ENCODE peak calls at places on chromosome 10, in five cellular contexts. P, V, L, D and U are unnamed samples. For H3K9me3, the result is how much of the 10 kb centered on the place peaks cover.

GRCh38 chr10:102595914-102596313 is 48.4 kb upstream of the TRIM8 start:
- DNase-seq in L (no peak), D (no peak), V (no peak), P (no peak), U (no peak)

GRCh38 chr10:125774581-125775191 is 935 bp downstream of the MMP21 start:
- DNase-seq in L (no peak), V (no peak), D (no peak), P (no peak), U (no peak)

GRCh38 chr10:130424418-130424817 is 288.2 kb downstream of the GLRX3 start:
- DNase-seq in D (no peak), L (no peak), V (no peak), P (no peak), U (no peak)

GRCh38 chr10:63720072-63720537 is 198.9 kb downstream of the REEP3 start:
- DNase-seq in V (peak), D (peak), L (peak), P (peak), U (peak)

GRCh38 chr10:111986079-111986478 is 197.5 kb downstream of the GPAM start:
- DNase-seq in D (no peak), V (no peak), P (no peak), L (no peak), U (no peak)

GRCh38 chr10:13120786-13121499 is 21.0 kb downstream of the OPTN start:
- DNase-seq in P (no peak), D (no peak), L (no peak), V (no peak), U (no peak)

GRCh38 chr10:34967411-34967880 is 122.7 kb downstream of the CUL2 start:
- DNase-seq in D (no peak), L (peak), P (peak), V (no peak), U (peak)

GRCh38 chr10:17256026-17256425 is 28.0 kb downstream of the VIM start:
- DNase-seq in P (no peak), L (no peak), V (no peak), D (no peak), U (no peak)

GRCh38 chr10:11163990-11164805 is 146.5 kb downstream of the CELF2 start:
- DNase-seq in D (no peak), L (no peak), V (no peak), P (no peak), U (no peak)

GRCh38 chr10:117750616-117751015 is 208.1 kb downstream of the EMX2 start:
- DNase-seq in L (no peak), V (no peak), D (no peak), P (no peak), U (no peak)

GRCh38 chr10:11292576-11293302 is 275.1 kb downstream of the CELF2 start:
- DNase-seq in P (no peak), L (no peak), D (no peak), V (no peak), U (no peak)

DNA sequence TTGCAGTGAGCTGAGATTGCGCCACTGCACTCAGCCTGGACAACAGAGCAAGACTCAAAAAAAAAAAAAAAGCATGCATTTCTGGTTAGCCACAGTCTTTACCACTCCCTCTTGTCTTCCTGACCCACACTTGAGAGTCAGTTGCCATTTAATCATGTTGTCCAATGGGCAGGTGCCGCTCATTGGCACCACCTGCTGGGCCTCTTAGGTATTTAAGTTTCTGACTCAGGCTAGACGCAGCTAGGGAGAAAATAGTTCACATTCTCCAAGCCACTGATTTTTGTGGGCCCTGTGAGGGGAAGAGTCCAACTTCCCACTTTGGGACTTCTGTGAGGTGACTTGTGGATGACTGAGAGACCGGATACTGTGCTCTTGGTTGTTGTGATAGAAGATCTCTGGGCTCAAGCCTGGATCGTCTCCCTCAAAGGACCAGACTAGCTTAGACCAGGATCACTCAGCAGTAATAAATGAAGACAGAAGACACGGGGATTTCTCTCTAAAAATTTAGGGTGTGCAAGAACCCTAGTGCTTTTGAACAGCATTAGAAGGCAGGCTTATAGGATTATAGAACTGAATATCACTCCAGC is 26.8 kb upstream of the SORCS3 start:
- DNase-seq in P (no peak), L (peak), D (peak), V (peak), U (peak)
- TF ChIP-seq CTCF in P (no peak), L (peak), D (peak), V (peak), U (peak)

GRCh38 chr10:49761789-49762565 is at the start of gene OGDHL:
- DNase-seq in L (peak), V (peak), P (peak), D (peak), U (peak)
- TF ChIP-seq POLR2A in L (no peak), V (no peak), P (no peak), D (no peak), U (no peak)

DNA sequence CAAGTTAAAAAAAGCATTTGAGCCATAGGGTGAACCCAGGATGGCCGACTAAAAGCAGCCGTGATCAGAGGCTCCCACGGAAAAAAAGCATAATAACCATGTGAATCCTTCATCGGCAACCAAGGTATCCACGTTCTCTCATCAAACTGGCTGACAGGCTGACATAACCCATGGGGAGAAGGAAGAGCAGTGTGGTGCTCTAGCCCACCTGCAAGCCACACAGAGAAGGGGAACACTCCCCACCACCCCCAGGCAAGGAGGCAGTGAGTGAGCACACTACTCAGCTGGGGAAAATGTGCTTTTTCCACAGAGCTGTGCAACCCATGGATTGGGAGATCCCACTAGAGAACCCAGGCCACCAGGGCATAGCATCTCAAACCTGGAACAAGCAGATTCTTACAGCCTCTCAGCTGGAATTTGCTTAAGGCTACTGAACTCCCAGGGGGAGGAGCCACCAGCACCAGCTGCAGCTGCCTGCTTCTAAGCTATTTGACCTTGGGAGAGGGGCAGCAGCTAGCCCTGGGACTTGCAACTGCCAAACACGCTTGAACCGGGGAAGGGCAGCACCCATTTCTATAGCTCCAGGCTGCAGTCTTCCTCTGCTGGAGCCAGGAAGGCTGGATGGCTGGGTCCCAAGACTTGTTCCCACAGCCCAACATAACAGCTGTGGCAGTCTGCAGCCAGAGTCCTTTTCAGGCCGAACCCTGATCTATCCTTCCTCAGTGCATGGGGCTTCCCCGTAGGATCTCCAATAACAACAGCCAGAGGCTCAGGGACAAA is 178.2 kb upstream of the NRG3 start:
- DNase-seq in P (no peak), V (no peak), D (no peak), L (no peak), U (peak)
- H3K9me3 ChIP-seq in P (under half), V (under half), D (half or more), L (under half), U (under half)

GRCh38 chr10:93123766-93124165 is 50.1 kb downstream of the CYP26A1 start:
- DNase-seq in V (no peak), L (no peak), D (no peak), P (no peak), U (no peak)
- TF ChIP-seq CTCF in V (no peak), L (no peak), D (no peak), P (no peak), U (no peak)

DNA sequence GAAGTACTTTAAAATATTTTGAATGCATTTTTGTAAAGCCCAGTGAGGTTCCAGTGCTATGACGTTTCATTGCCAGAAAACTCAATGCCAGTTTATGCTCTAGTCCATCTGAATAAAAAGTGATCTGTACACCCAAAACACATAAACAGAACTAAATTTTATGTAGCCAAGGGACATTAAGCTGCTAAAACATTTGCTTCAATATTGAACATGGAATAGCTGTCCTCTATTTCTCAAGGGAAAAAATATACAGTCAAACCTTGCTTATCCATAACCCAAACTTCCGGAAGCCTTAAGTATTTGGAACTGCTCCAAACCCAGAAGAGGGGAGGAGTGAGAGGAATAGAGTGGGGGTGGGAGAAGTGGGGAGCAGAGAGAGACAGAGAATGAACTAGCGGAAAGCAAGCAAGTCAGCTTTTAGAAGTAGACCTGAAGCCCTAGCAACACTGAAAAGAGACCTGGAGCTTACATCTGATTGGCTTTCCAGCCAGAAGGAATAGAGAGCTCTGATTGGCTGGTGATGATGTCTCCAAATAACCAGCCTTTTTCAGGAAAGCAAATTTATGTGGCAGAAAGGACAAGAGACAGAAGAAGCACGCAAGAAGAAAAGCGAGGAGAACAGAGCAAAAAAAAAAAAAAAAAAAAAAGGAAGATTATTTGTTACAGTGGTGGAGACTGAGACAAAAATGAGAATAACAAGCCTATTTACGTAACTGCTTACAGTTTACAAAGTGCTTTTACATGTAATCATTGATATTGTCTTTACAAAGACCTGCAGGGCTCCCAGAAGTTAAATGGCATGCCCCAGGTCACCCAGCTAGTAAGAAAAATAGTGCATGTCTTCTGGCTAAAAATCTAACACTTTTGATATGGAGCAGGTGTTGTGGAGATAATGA is 196.0 kb downstream of the RNLS start:
- DNase-seq in D (peak), V (peak), L (peak), P (peak), U (peak)
- TF ChIP-seq POLR2A in D (no peak), V (no peak), L (no peak), P (no peak), U (no peak)

GRCh38 chr10:128474571-128474970 is 348.3 kb upstream of the MKI67 start:
- DNase-seq in L (no peak), P (no peak), D (no peak), V (no peak), U (no peak)
- H3K9me3 ChIP-seq in L (under half), P (under half), D (under half), V (under half), U (under half)